ENCODE peak calls at places on chromosomes 16 and 17, in five cellular contexts. One of them, this sample, is unnamed.

GRCh38 chr16:684067-684794 is at the start of gene JMJD8:
- DNase-seq in stimulated activated CD4-positive, alpha-beta T cell treated with anti-CD3 and anti-CD28 coated beads, TNF-alpha, amount 100 ng/mL, for 48 hours: peak; percentile 94
- DNase-seq in NCI-H226: peak; percentile 96
- DNase-seq in AG09309: peak; percentile 69
- DNase-seq in LoVo: peak; percentile 96
- DNase-seq in this sample: no peak

GRCh38 chr17:67624886-67625656 is 92.7 kb upstream of the NOL11 start:
- DNase-seq in stimulated activated CD4-positive, alpha-beta T cell treated with anti-CD3 and anti-CD28 coated beads, TNF-alpha, amount 100 ng/mL, for 48 hours: no peak
- DNase-seq in NCI-H226: no peak
- DNase-seq in AG09309: no peak
- DNase-seq in LoVo: no peak
- DNase-seq in this sample: no peak

GRCh38 chr17:1050996-1051925 is 54.3 kb downstream of the TIMM22 start:
- DNase-seq in stimulated activated CD4-positive, alpha-beta T cell treated with anti-CD3 and anti-CD28 coated beads, TNF-alpha, amount 100 ng/mL, for 48 hours: no peak
- DNase-seq in NCI-H226: no peak
- DNase-seq in AG09309: no peak
- DNase-seq in LoVo: no peak
- DNase-seq in this sample: no peak

GRCh38 chr17:79948918-79949645 is 86.6 kb downstream of the TBC1D16 start:
- DNase-seq in stimulated activated CD4-positive, alpha-beta T cell treated with anti-CD3 and anti-CD28 coated beads, TNF-alpha, amount 100 ng/mL, for 48 hours: no peak
- DNase-seq in NCI-H226: no peak
- DNase-seq in AG09309: no peak
- DNase-seq in LoVo: no peak
- DNase-seq in this sample: no peak

GRCh38 chr16:79997257-79997656 is 396.7 kb upstream of the MAF start:
- DNase-seq in stimulated activated CD4-positive, alpha-beta T cell treated with anti-CD3 and anti-CD28 coated beads, TNF-alpha, amount 100 ng/mL, for 48 hours: no peak
- DNase-seq in NCI-H226: no peak
- DNase-seq in AG09309: no peak
- DNase-seq in LoVo: peak; percentile 4
- DNase-seq in this sample: no peak

GRCh38 chr17:68509151-68510057 is 2.8 kb upstream of the PRKAR1A start:
- DNase-seq in stimulated activated CD4-positive, alpha-beta T cell treated with anti-CD3 and anti-CD28 coated beads, TNF-alpha, amount 100 ng/mL, for 48 hours: no peak
- DNase-seq in NCI-H226: no peak
- DNase-seq in AG09309: no peak
- DNase-seq in LoVo: no peak
- DNase-seq in this sample: no peak

GRCh38 chr17:45861185-45861584 is 16.5 kb downstream of the SPPL2C start:
- DNase-seq in stimulated activated CD4-positive, alpha-beta T cell treated with anti-CD3 and anti-CD28 coated beads, TNF-alpha, amount 100 ng/mL, for 48 hours: no peak
- DNase-seq in NCI-H226: no peak
- DNase-seq in AG09309: no peak
- DNase-seq in LoVo: no peak
- DNase-seq in this sample: no peak

GRCh38 chr17:79808763-79809529 is 12.1 kb upstream of the CBX8 start:
- DNase-seq in stimulated activated CD4-positive, alpha-beta T cell treated with anti-CD3 and anti-CD28 coated beads, TNF-alpha, amount 100 ng/mL, for 48 hours: no peak
- DNase-seq in NCI-H226: no peak
- DNase-seq in AG09309: no peak
- DNase-seq in LoVo: no peak
- DNase-seq in this sample: no peak

GRCh38 chr17:56708670-56709410 is 115.3 kb downstream of the NOG start:
- DNase-seq in stimulated activated CD4-positive, alpha-beta T cell treated with anti-CD3 and anti-CD28 coated beads, TNF-alpha, amount 100 ng/mL, for 48 hours: no peak
- DNase-seq in NCI-H226: no peak
- DNase-seq in AG09309: no peak
- DNase-seq in LoVo: no peak
- DNase-seq in this sample: no peak

GRCh38 chr17:44209786-44210341 is 9.6 kb downstream of the UBTF start:
- DNase-seq in stimulated activated CD4-positive, alpha-beta T cell treated with anti-CD3 and anti-CD28 coated beads, TNF-alpha, amount 100 ng/mL, for 48 hours: peak; percentile 70
- DNase-seq in NCI-H226: no peak
- DNase-seq in AG09309: no peak
- DNase-seq in LoVo: no peak
- DNase-seq in this sample: no peak

GRCh38 chr17:59223813-59224212 is 3.5 kb downstream of the GDPD1 start:
- DNase-seq in stimulated activated CD4-positive, alpha-beta T cell treated with anti-CD3 and anti-CD28 coated beads, TNF-alpha, amount 100 ng/mL, for 48 hours: no peak
- DNase-seq in NCI-H226: no peak
- DNase-seq in AG09309: no peak
- DNase-seq in LoVo: no peak
- DNase-seq in this sample: no peak

GRCh38 chr16:57284206-57284951 is at the start of gene PLLP:
- DNase-seq in stimulated activated CD4-positive, alpha-beta T cell treated with anti-CD3 and anti-CD28 coated beads, TNF-alpha, amount 100 ng/mL, for 48 hours: no peak
- DNase-seq in NCI-H226: peak; percentile 44
- DNase-seq in AG09309: no peak
- DNase-seq in LoVo: peak; percentile 77
- DNase-seq in this sample: no peak

GRCh38 chr16:89308391-89309333 is 91.2 kb downstream of the ZNF778 start:
- DNase-seq in stimulated activated CD4-positive, alpha-beta T cell treated with anti-CD3 and anti-CD28 coated beads, TNF-alpha, amount 100 ng/mL, for 48 hours: no peak
- DNase-seq in NCI-H226: no peak
- DNase-seq in AG09309: no peak
- DNase-seq in LoVo: no peak
- DNase-seq in this sample: no peak

GRCh38 chr17:62676952-62677596 is 49.6 kb downstream of the MRC2 start:
- DNase-seq in stimulated activated CD4-positive, alpha-beta T cell treated with anti-CD3 and anti-CD28 coated beads, TNF-alpha, amount 100 ng/mL, for 48 hours: no peak
- DNase-seq in NCI-H226: no peak
- DNase-seq in AG09309: no peak
- DNase-seq in LoVo: no peak
- DNase-seq in this sample: no peak

GRCh38 chr17:17413215-17413792 is 63.5 kb upstream of the MED9 start:
- DNase-seq in stimulated activated CD4-positive, alpha-beta T cell treated with anti-CD3 and anti-CD28 coated beads, TNF-alpha, amount 100 ng/mL, for 48 hours: no peak
- DNase-seq in NCI-H226: no peak
- DNase-seq in AG09309: no peak
- DNase-seq in LoVo: no peak
- DNase-seq in this sample: no peak

GRCh38 chr17:7560172-7561027 is 1.3 kb upstream of the SENP3 start:
- DNase-seq in stimulated activated CD4-positive, alpha-beta T cell treated with anti-CD3 and anti-CD28 coated beads, TNF-alpha, amount 100 ng/mL, for 48 hours: peak; percentile 51
- DNase-seq in NCI-H226: peak; percentile 53
- DNase-seq in AG09309: no peak
- DNase-seq in LoVo: no peak
- DNase-seq in this sample: peak; percentile 81

This sample was measured in iPS DF 6.9.